ENCODE peak calls at places on chromosomes 3 and 15, in five cellular contexts. Q is kidney, R is PC-3, U is brain microvascular endothelial cell, D is body of pancreas. J is an unnamed sample.

GRCh38 chr3:148221303-148221702 is 476.4 kb upstream of the AGTR1 start:
- DNase-seq in Q (no peak), R (no peak), U (no peak), D (no peak), J (no peak)

GRCh38 chr3:124434176-124434575 is 296.1 kb upstream of the UMPS start:
- DNase-seq in Q (no peak), R (no peak), U (no peak), D (no peak), J (no peak)

GRCh38 chr3:132079150-132079549 is 44.3 kb upstream of the CPNE4 start:
- DNase-seq in Q (no peak), R (no peak), U (peak), D (no peak), J (no peak)

GRCh38 chr15:100725121-100726069 is 123.0 kb downstream of the ASB7 start:
- DNase-seq in Q (no peak), R (peak), U (peak), D (peak), J (peak)

GRCh38 chr15:67805871-67806538 is 19.3 kb upstream of the SKOR1 start:
- DNase-seq in Q (no peak), R (no peak), U (no peak), D (no peak), J (no peak)

GRCh38 chr15:71538922-71539321 is 271.4 kb upstream of the NR2E3 start:
- DNase-seq in Q (no peak), R (no peak), U (no peak), D (no peak), J (no peak)

GRCh38 chr15:40328711-40329240 is 5.3 kb downstream of the INAFM2 start:
- DNase-seq in Q (no peak), R (no peak), U (no peak), D (no peak), J (no peak)

GRCh38 chr3:111012388-111013248 is 59.0 kb upstream of the NECTIN3 start:
- DNase-seq in Q (no peak), R (peak), U (no peak), D (no peak), J (no peak)

GRCh38 chr3:53941174-53941573 is 49.5 kb upstream of the SELENOK start:
- DNase-seq in Q (no peak), R (peak), U (peak), D (no peak), J (no peak)

GRCh38 chr15:59632714-59633113 is 21.1 kb downstream of the GCNT3 start:
- DNase-seq in Q (no peak), R (peak), U (no peak), D (no peak), J (no peak)

GRCh38 chr3:15317164-15317477 is 15.3 kb downstream of the SH3BP5 start:
- DNase-seq in Q (no peak), R (no peak), U (peak), D (no peak), J (no peak)

GRCh38 chr15:82540984-82541431 is 751 bp upstream of the RPS17 start:
- DNase-seq in Q (peak), R (no peak), U (no peak), D (peak), J (no peak)

GRCh38 chr15:68054658-68055223 is 626 bp downstream of the PIAS1 start:
- DNase-seq in Q (peak), R (no peak), U (peak), D (peak), J (peak)

GRCh38 chr3:138051946-138052802 is 42.2 kb downstream of the CLDN18 start:
- DNase-seq in Q (no peak), R (peak), U (peak), D (peak), J (no peak)

GRCh38 chr3:120402257-120402656 is 48.5 kb downstream of the FSTL1 start:
- DNase-seq in Q (no peak), R (no peak), U (no peak), D (no peak), J (no peak)

GRCh38 chr3:156161172-156161571 is 40.8 kb downstream of the KCNAB1 start:
- DNase-seq in Q (no peak), R (peak), U (no peak), D (no peak), J (no peak)

GRCh38 chr3:73781536-73781935 is 156.8 kb upstream of the PDZRN3 start:
- DNase-seq in Q (no peak), R (no peak), U (no peak), D (no peak), J (no peak)

GRCh38 chr3:30188713-30189112 is 417.7 kb upstream of the TGFBR2 start:
- DNase-seq in Q (no peak), R (peak), U (peak), D (peak), J (peak)

GRCh38 chr15:36960179-36960946 is 140.0 kb downstream of the MEIS2 start:
- DNase-seq in Q (no peak), R (no peak), U (no peak), D (no peak), J (no peak)

GRCh38 chr3:18424862-18425640 is at the start of gene SATB1:
- DNase-seq in Q (peak), R (peak), U (peak), D (peak), J (peak)

GRCh38 chr15:60752973-60753720 is 274.2 kb upstream of the ICE2 start:
- DNase-seq in Q (no peak), R (no peak), U (no peak), D (no peak), J (no peak)

GRCh38 chr15:95176794-95177577 is 945.6 kb downstream of the MCTP2 start:
- DNase-seq in Q (no peak), R (peak), U (no peak), D (no peak), J (no peak)

GRCh38 chr15:79474252-79474651 is 42.1 kb downstream of the MINAR1 start:
- DNase-seq in Q (no peak), R (no peak), U (no peak), D (no peak), J (no peak)

GRCh38 chr15:34014556-34014955 is 24.4 kb downstream of the AVEN start:
- DNase-seq in Q (no peak), R (no peak), U (peak), D (no peak), J (no peak)

GRCh38 chr15:53880353-53880752 is 97.9 kb upstream of the UNC13C start:
- DNase-seq in Q (no peak), R (no peak), U (no peak), D (no peak), J (no peak)

GRCh38 chr3:31754575-31755278 is 222.0 kb downstream of the STT3B start:
- DNase-seq in Q (no peak), R (peak), U (no peak), D (no peak), J (no peak)

GRCh38 chr15:72604794-72605193 is 49.7 kb upstream of the GOLGA6B start:
- DNase-seq in Q (no peak), R (no peak), U (no peak), D (no peak), J (no peak)

GRCh38 chr3:37726445-37727000 is 135.2 kb upstream of the CTDSPL start:
- DNase-seq in Q (no peak), R (no peak), U (no peak), D (no peak), J (no peak)

GRCh38 chr15:42457445-42458442 is 33.2 kb downstream of the ZNF106 start:
- DNase-seq in Q (peak), R (no peak), U (peak), D (peak), J (no peak)

GRCh38 chr15:70362911-70363310 is 265.2 kb upstream of the TLE3 start:
- DNase-seq in Q (no peak), R (peak), U (peak), D (peak), J (peak)

GRCh38 chr3:46416134-46417119 is 9.4 kb downstream of the CCRL2 start:
- DNase-seq in Q (no peak), R (no peak), U (no peak), D (no peak), J (no peak)

GRCh38 chr15:101148881-101149664 is 102.8 kb downstream of the CHSY1 start:
- DNase-seq in Q (no peak), R (no peak), U (peak), D (no peak), J (peak)

GRCh38 chr3:39146083-39146501 is 7.3 kb downstream of the CSRNP1 start:
- DNase-seq in Q (no peak), R (no peak), U (no peak), D (no peak), J (no peak)

DNA sequence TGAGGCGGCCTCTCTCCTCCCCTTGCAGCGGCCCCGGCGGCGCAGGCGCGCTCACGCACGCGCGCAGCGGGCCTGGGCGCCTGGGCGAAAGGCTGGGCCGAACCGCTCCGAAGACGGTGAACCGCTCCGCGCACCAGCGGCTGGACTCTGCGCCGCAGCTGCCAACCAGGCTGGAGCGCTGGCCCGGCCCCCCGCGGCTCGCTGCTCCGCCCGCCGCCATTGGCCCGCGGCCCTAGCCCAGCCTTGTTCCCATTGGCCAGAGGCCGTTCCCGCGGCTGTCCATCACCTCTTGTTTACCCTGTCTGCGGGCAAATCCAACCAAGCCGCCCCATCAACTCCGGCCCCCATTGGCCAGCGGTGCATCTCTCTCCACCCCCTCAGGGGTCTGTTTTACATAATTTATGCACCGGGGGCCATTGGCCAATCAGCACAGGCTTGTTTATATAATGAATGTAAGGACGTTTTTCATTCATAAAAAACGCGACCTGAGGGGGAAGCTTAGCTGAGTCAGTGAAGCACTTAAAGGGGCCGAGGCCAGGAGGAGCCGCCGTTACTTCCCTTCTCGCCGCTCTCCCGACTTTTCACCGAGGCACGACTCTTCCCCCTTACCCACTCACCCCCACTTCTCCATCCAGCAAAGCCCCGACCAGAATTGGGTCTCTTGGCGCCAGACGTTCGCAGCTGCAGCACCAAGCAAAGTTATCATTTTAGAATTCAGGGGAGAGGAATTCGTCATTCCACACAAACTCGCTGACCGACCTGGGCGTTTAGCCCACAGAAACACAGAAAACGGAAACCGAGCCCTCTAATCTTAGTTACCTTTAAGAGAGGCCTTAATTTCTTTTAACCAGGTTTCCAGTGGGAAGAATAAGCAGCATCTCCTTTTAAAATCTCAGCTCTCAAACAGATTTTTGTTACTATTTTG is at the start of gene ETV5:
- DNase-seq in Q (peak), R (peak), U (peak), D (peak), J (peak)
- H3K27ac ChIP-seq in Q (peak), R (peak), U (peak), D (peak), J (peak)

GRCh38 chr3:42815826-42816225 is 6.6 kb downstream of the ACKR2 start:
- DNase-seq in Q (no peak), R (peak), U (no peak), D (no peak), J (no peak)

GRCh38 chr3:42820746-42821051 is 11.5 kb downstream of the ACKR2 start:
- DNase-seq in Q (no peak), R (no peak), U (no peak), D (no peak), J (no peak)

GRCh38 chr3:42822828-42823227 is 13.6 kb downstream of the ACKR2 start:
- DNase-seq in Q (no peak), R (peak), U (no peak), D (no peak), J (no peak)

GRCh38 chr3:42823351-42823750 is 14.1 kb downstream of the ACKR2 start:
- DNase-seq in Q (no peak), R (no peak), U (no peak), D (no peak), J (no peak)

DNA sequence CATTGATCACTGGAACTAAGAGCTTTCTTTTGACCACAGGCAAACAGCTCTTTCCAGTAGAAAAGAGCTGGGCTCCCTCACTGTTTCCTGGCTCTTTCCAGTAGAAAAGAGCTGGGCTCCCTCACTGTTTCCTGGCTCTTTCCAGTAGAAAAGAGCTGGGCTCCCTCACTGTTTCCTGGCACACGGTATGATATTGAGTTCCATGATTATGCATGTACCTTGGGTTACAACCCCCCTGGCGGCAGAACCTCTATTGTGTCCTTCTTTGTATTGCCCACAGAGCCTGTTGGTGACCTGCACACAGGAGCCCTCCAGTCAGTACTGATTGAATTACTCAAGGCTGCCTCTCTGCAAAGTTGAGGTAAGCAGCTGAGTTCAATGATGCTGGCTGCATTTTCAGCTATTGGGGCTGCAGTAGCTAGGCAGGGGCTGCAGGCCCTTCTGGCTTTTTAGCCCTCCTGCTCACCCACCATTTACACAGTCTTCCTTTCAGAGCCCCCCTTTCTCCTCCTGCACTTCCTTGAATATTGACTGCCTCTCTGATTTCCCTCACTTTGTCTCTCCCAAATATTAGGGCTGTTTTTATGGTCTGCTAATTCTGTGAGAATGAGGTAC is 10.2 kb downstream of the ACKR2 start:
- DNase-seq in Q (no peak), R (peak), U (no peak), D (peak), J (no peak)
- TF ChIP-seq CTCF in Q (no peak), R (no peak), U (no peak), D (no peak), J (no peak)

GRCh38 chr3:170614214-170614966 is 28.5 kb upstream of the SLC7A14 start:
- DNase-seq in Q (no peak), R (peak), U (peak), D (peak), J (no peak)
- H3K27ac ChIP-seq in Q (no peak), R (peak), U (no peak), D (no peak), J (no peak)

DNA sequence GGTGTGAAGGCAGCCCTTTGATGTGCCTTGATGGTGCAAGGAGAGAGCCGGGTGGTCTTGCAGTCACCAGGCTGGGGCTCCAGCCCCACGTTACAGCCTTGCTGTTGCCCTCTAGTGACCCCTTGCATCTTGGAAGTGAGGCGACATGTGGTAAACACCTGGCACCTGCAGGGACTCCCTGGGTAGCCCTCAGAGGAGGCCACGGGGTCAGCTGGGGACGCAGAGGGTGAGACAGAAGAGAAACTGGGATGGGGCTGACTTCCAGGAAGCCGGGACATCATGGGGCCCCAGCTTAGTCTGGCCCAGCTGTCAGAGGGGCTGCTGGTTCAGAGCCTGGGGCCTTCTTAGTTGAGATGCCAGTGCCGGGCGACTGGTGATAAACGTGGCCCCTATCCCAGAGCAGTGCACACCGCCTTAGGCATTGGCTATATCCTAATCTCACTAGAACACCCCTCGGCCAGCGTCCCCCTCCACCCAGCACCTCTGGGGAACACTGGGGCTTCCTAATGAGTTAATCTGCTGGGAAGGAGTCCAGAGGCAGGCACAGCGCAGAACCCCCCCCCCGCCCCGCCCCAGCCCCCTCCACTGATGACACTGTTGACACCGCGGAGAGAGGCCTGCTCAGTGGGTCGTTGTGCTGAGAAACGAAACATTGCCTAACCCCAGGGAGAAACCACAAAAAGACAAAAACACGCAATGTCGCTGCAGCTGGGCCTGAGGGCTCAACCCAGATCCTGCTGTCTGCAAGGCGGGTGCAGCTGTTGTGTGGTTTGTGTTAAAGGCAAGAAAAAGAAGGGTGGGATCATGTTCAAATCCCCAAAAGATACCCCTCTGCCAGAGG is 60.5 kb upstream of the KLF13 start:
- DNase-seq in Q (peak), R (no peak), U (no peak), D (no peak), J (peak)
- TF ChIP-seq CTCF in Q (no peak), R (no peak), U (no peak), D (no peak), J (no peak)

DNA sequence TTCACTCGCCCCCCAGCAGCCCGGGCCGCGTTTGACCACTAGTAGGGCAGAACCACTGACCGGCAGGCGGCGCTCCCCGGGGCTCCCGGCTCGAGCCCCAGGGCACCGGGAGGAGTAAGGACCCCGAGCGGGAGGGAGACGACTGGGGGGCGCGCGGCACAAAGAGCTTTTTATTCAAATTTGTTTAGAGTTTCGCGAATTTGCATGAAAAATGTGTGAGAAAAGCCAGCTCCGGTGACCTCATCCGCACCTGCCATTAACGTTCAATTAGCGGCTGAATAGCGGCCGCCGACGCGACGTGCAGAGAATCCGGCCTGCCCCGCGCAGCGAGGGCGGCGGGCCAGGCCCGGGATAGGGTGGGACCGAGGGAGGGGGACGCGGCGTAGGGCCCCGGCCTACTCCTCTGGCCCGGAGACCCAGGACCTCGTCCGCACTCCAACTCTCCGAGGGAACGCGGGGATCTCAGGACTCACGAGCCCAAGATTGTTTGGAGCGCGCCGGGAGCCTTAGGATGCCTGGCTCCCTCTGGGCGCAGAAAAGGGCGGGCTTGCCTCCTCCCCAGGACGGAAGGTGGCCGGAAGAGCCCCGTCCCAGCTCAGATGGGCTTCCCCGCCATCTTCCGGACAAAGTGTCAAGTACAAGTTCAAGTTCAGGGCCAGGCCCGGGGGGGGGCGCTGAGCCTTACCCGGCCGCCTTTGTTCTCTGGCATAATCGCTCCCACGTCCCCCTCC is 64.9 kb upstream of the POLG start:
- DNase-seq in Q (no peak), R (peak), U (no peak), D (no peak), J (no peak)
- H3K27ac ChIP-seq in Q (no peak), R (no peak), U (no peak), D (no peak), J (no peak)

DNA sequence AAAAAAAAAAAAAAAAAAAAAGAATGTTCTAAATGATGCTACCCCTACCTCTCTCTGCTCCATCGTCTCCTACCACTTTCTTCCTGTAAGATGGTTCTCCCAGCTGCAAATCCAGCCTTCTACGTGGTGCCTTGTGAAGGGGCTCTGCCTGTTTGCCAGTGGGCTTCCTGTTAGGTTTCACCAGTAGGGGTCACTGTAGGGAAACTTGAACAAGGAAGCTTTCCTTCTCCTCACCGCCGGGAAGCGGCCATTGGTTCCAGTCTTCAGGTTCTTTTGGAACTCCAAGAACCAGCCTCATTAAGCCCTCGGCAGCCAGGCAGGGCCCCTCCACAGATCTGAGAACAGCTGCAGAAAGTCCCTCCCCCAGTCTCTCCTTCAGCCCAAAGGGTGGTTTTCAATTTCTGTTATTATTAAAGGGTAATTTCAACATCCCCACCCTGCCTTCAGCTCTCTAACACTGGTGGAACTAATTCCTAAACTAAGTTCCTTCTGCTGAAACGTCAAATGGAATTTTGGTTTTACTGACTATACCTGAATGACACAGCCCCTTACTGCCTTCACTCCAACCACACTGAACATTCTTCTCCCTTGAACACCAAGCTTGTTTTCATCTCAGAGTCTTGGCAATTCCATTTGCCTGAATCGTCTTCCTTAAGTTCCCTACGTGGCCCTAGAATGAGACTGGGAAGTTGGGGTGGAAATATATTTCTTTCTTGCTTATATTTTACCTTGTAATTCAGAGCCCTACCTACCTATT is 13.5 kb downstream of the MCCC1 start:
- DNase-seq in Q (no peak), R (peak), U (peak), D (no peak), J (no peak)
- TF ChIP-seq CTCF in Q (peak), R (peak), U (peak), D (peak), J (no peak)